ENCODE peak calls at places on chromosomes 11 and 22, in six cellular contexts. L is GM23338, V is brain microvascular endothelial cell, B is AG04449, Z is foreskin fibroblast, C is astrocyte of the cerebellum. O is an unnamed sample.

GRCh38 chr22:41286639-41287091 is 678 bp upstream of the RANGAP1 start:
- DNase-seq in C (no peak), V (peak), L (no peak), B (no peak), Z (peak), O (peak)

GRCh38 chr11:15175780-15176179 is 61.1 kb downstream of the INSC start:
- DNase-seq in B (no peak), L (peak), Z (no peak), V (no peak), C (no peak), O (no peak)

GRCh38 chr11:84648413-84648812 is 978.7 kb downstream of the DLG2 start:
- DNase-seq in B (no peak), L (peak), Z (no peak), C (no peak), V (no peak), O (no peak)

GRCh38 chr11:63530021-63530420 is 6.6 kb upstream of the PLAAT4 start:
- DNase-seq in B (no peak), Z (no peak), L (peak), C (no peak), V (no peak), O (no peak)

GRCh38 chr11:11592146-11592684 is 29.6 kb downstream of the GALNT18 start:
- DNase-seq in V (no peak), B (no peak), L (no peak), Z (no peak), C (no peak), O (no peak)

GRCh38 chr11:705646-706438 is at the start of gene EPS8L2:
- DNase-seq in V (no peak), Z (peak), L (peak), C (no peak), B (no peak), O (peak)

GRCh38 chr22:32652609-32653008 is 148.9 kb upstream of the TIMP3 start:
- DNase-seq in C (no peak), V (no peak), Z (peak), B (no peak), L (no peak), O (no peak)

GRCh38 chr11:112526699-112527410 is 266.2 kb upstream of the PLET1 start:
- DNase-seq in V (no peak), L (no peak), Z (no peak), C (no peak), B (no peak), O (no peak)

GRCh38 chr11:130166457-130166784 is 6.8 kb downstream of the ST14 start:
- DNase-seq in L (no peak), C (peak), B (peak), V (peak), Z (peak), O (no peak)

GRCh38 chr22:41757507-41757906 is 43.0 kb upstream of the CCDC134 start:
- DNase-seq in Z (no peak), B (no peak), L (no peak), V (no peak), C (no peak), O (no peak)

GRCh38 chr11:20003357-20003756 is 156.9 kb downstream of the DBX1 start:
- DNase-seq in C (no peak), Z (no peak), B (no peak), L (no peak), V (no peak), O (no peak)

GRCh38 chr22:43988116-43988817 is 33.0 kb downstream of the SAMM50 start:
- DNase-seq in Z (no peak), C (no peak), L (no peak), V (no peak), B (no peak), O (peak)

DNA sequence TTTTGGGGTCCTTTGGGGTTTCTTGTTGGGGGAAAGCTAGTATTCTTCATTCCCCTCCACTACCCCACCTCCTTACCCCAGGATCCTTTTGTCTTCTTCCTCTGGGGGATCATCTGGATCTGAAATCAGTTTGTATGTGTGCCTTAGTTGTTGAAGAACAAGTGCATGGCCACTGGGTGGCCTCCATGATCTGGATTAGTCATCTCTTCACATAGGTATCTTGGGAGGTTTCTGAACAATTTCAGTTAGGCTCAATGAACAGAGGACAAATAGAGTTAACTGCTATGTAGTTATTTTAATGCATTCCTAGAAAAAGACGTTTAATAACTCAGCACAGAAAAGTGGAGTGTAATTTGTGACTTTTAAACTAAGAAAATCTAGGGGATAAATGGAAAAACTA is 7.1 kb upstream of the VWA5A start:
- DNase-seq in Z (peak), V (no peak), B (no peak), C (peak), L (peak), O (no peak)
- TF ChIP-seq CTCF in Z (no peak), V (peak), B (no peak), C (peak), L (peak), O (peak)

GRCh38 chr22:35392357-35392756 is 7.6 kb upstream of the MCM5 start:
- DNase-seq in L (no peak), V (no peak), B (no peak), Z (no peak), C (no peak), O (no peak)

GRCh38 chr22:35394011-35394312 is 6.0 kb upstream of the MCM5 start:
- DNase-seq in L (no peak), Z (no peak), B (no peak), C (no peak), V (no peak), O (no peak)

GRCh38 chr22:35393116-35394010 is 6.6 kb upstream of the MCM5 start:
- DNase-seq in L (no peak), B (no peak), C (no peak), Z (no peak), V (no peak), O (no peak)

GRCh38 chr22:35394810-35395563 is 5.0 kb upstream of the MCM5 start:
- DNase-seq in C (no peak), Z (no peak), B (no peak), V (no peak), L (no peak), O (no peak)

GRCh38 chr22:35390933-35391332 is 9.0 kb upstream of the MCM5 start:
- DNase-seq in L (no peak), B (no peak), V (no peak), C (no peak), Z (no peak), O (no peak)
- TF ChIP-seq CTCF in L (no peak), B (no peak), V (no peak), C (no peak), Z (no peak), O (no peak)

GRCh38 chr11:109040303-109040702 is 375.4 kb downstream of the DDX10 start:
- DNase-seq in V (no peak), B (no peak), L (peak), C (no peak), Z (no peak), O (no peak)
- TF ChIP-seq CTCF in V (peak), B (no peak), L (peak), C (peak), Z (no peak), O (no peak)

DNA sequence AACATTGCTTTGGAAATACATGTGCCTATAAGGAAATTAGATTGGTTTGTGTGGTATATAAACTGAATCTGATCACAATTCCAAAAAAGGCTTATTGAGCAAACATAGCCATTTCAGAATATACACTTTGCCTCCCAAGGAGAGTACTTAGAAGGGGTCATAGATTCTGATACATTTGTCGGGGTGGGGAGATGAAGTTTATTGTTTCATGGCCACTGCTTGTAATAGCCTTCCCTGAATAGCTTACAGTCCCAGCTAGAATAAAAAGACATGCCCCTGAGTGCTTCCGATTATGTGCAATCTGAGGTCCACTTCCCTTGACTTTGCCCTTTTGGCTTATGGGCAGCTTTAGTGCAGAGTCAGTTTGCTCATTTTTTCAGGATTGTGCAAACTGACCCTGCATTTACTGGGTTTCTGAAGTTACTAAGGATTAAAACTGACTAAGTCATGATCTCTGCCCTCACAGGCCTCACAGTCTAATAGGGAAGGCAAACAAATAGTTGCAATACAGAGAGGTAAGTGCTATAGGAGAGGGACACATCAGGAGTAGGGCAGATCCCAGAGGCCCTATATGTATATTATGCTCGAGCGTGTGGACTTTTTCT is 184.2 kb downstream of the BLID start:
- DNase-seq in C (no peak), B (no peak), L (no peak), V (no peak), Z (peak), O (no peak)
- TF ChIP-seq CTCF in C (no peak), B (no peak), L (no peak), V (no peak), Z (no peak), O (no peak)

DNA sequence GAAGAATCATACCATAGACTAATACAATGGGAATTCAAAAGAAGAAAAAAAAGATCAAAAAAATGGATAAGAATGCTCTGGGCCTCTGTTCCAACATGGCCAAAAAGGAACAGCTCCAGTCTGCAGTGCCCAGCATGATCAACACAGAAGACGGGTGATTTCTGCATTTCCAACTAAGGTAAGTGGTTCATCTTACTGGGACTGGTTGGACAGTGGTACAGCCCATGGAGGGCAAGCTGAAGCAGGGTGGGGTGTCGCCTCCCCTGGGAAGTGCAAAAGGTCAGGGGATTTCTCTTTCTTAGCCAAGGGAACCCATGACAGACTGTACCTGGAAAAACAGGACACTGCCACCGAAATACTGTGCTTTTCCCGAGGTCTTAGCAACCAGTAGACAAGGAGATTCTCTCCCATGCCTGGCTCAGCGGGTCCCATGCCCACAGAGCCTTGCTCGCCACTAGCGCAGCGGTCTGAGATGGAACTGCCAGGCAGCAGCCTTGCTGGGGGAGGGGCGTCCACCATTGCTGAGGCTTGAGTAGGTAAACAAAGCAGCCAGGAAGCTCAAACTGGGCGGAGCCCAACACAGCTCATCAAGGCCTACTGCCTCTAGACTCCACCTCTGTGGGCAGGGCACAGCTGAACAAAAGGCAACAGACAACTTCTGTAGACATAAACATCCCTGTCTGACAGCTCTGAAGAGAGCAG is 428.4 kb downstream of the MN1 start:
- DNase-seq in C (no peak), V (peak), Z (no peak), B (no peak), L (peak), O (peak)
- TF ChIP-seq CTCF in C (no peak), V (peak), Z (no peak), B (no peak), L (no peak), O (peak)

GRCh38 chr22:49659281-49659923 is 168.3 kb downstream of the BRD1 start:
- DNase-seq in L (no peak), V (no peak), C (no peak), B (no peak), Z (no peak), O (no peak)

GRCh38 chr22:49656291-49656851 is 171.3 kb downstream of the BRD1 start:
- DNase-seq in C (no peak), B (no peak), Z (no peak), V (no peak), L (no peak), O (no peak)

GRCh38 chr22:49657974-49658550 is 169.6 kb downstream of the BRD1 start:
- DNase-seq in Z (no peak), B (no peak), L (no peak), C (no peak), V (no peak), O (no peak)

GRCh38 chr22:49658902-49659280 is 168.8 kb downstream of the BRD1 start:
- DNase-seq in L (no peak), C (no peak), V (no peak), Z (no peak), B (no peak), O (no peak)

DNA sequence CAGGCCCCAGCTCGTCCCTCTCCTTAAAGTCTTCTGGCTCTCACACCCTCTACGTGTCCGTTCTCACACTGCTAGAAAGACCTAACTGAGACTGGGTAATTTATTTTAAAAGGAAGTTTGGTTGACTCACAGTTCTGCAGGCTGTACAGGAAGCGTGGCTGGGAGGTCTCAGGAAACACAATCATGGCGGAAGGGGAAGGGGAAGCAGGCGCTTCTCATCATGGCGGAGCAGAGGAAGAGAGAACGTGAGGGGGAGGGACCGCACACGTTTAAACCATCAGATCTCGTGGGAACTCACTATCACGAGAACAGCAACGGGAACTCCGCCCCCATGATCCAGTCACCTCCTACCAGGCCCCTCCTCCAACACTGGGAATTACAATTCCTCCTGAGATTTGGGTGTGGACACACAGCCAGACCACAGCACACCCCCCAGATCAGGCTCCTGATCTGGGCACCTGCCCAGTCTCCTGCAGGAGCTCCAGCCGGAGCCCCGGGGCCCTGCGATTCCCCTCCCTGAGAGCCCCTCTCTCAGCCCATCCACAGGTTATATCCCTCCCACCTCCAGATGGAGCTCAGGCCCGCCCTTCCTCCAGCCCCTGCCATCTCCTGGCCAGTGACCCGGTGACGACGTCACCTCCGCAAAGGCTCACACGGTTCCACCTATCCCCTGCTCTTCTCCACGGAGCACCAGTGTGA is 170.2 kb downstream of the BRD1 start:
- DNase-seq in B (no peak), L (no peak), C (no peak), V (no peak), Z (no peak), O (no peak)
- TF ChIP-seq CTCF in B (no peak), L (no peak), C (no peak), V (no peak), Z (no peak), O (no peak)

DNA sequence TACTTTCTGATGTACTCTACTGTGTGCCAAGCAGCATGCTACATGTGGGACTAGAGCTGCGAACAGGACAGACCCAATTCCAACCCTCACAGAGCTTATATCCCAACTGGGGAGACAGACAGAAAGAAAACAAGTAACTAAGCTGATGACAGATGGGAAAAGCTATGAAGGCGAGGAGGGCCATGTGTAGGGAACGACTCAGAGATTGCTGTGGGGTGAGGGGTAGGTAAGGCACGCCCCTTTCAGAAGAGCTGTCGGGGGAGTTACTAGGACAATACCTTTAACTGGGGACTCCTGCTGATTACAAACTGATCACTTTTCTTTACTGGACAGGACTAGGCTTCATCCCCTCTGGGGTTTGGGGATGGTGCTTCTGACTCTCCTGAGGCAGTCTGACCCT is 48.9 kb downstream of the ST3GAL4 start:
- DNase-seq in C (no peak), L (no peak), V (no peak), B (no peak), Z (peak), O (no peak)
- TF ChIP-seq CTCF in C (no peak), L (no peak), V (no peak), B (no peak), Z (no peak), O (no peak)

DNA sequence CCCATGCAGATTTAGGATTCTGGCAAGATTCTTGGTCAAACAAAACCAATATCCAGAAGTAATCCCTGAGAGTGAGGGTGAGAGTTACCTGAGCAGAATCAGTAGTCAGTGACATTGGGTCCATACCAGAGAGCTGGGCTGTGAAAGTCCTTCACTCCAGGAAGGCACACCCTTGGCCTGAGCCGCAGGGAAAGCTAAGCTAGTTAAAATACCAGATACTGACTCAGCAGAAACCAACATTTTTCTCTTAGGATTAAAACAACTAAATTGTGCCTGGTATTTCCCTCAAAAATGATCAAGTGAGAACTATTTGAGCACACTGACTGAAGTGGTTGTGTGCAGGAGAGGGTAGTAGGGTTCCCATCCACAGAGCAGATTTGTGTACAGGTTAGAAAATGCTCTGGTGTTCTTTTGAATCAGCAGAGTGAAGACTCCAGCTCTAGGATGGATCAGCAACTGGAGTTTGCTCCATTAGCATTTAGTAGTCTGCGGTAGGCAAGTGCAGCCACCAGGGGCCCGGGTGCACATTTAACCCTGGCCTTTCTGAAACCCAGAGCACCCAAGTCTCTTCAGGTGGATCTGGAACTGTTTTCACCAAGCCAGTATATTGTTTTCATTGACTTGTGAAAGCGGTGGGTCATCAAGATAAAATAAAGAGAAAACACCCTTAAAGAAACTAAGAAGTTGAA is 100.7 kb upstream of the CLPB start:
- DNase-seq in C (no peak), Z (peak), B (peak), L (peak), V (no peak), O (no peak)
- TF ChIP-seq CTCF in C (no peak), Z (peak), B (no peak), L (peak), V (peak), O (peak)

GRCh38 chr11:62322524-62322923 is 14.7 kb upstream of the ASRGL1 start:
- DNase-seq in Z (no peak), C (no peak), L (no peak), B (no peak), V (no peak), O (no peak)

GRCh38 chr11:62324738-62325556 is 12.3 kb upstream of the ASRGL1 start:
- DNase-seq in L (peak), V (peak), C (no peak), B (no peak), Z (peak), O (peak)
- TF ChIP-seq CTCF in L (peak), V (peak), C (peak), B (peak), Z (peak), O (peak)

GRCh38 chr11:61575886-61576516 is 4.9 kb downstream of the SYT7 start:
- DNase-seq in C (no peak), B (no peak), L (no peak), Z (no peak), V (no peak), O (no peak)

GRCh38 chr11:61578819-61579218 is 2.1 kb downstream of the SYT7 start:
- DNase-seq in Z (no peak), C (no peak), L (no peak), V (no peak), B (no peak), O (no peak)

GRCh38 chr11:61579398-61580291 is 1.2 kb downstream of the SYT7 start:
- DNase-seq in V (no peak), Z (no peak), B (no peak), C (no peak), L (peak), O (no peak)

GRCh38 chr11:61580292-61580888 is 486 bp downstream of the SYT7 start:
- DNase-seq in C (no peak), L (peak), Z (peak), V (no peak), B (no peak), O (no peak)

DNA sequence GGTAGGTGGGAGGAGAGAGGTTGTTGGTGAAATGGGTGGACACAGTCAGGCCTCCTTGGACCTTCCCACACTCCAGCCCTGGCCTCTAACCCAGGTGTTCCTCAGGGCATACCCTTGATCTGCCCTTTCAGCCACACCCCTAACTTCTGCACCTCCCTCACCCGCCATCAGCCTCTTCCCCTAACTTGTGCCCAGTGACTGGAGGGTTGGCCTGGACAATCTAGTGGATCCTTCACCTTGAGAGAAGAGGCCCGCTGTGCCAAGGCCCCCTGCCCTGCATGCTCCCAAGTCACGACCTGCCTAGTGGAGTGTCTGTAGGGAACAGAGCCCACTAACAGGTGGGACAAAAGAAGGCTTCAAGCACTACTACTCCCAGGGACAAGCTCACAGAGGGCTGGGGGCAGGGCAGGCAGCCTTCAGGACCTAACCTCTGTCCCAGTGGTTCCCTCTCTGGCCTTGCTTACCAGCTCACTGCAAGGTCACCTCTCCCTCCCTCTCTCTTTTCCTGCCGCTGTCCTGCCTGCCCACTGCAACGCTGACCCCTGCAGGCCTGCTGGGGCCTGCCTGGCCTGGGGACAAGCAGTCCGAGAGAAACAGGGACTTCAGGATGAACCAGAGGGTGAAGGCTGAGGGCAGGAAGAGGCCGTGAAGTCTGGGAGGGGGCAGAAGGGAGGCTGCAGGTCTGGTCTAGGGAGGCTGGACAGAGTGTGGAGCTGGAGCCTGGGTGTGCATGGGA is 3.3 kb downstream of the SYT7 start:
- DNase-seq in L (peak), V (no peak), C (no peak), B (no peak), Z (peak), O (peak)
- TF ChIP-seq CTCF in L (peak), V (peak), C (peak), B (peak), Z (peak), O (peak)